ENCODE peak calls at places on chromosomes 13 and 19, in ten cellular contexts. P is activated naive CD4-positive, alpha-beta T cell treated with anti-CD3 and anti-CD28 coated beads, Interleukin-2, amount 50 U/mL, for 72 hours; Y is NAMALWA; H is ELR; A is stimulated activated CD8-positive, alpha-beta memory T cell treated with anti-CD3 and anti-CD28 coated beads, Interleukin-4, amount 100 ng/mL, for 1 hour; O is HCEC 1CT; B is fibroblast of the aortic adventitia; R is NCI-H1092 treated with DMSO at 0.1 percent for 48 hours; S is posterior cingulate gyrus; C is endodermal cell. K is an unnamed sample.
A peak's percentile ranks its signal among the peaks of the same experiment; 100 is the strongest.

GRCh38 chr19:44749318-44749717 is 810 bp downstream of the BCL3 start:
- DNase-seq in P (no peak), Y (no peak), H (no peak), A (no peak), O (peak; percentile 41), B (no peak), R (no peak), S (no peak), C (no peak), K (no peak)

GRCh38 chr13:95246292-95247082 is 54.8 kb downstream of the ABCC4 start:
- DNase-seq in P (no peak), Y (no peak), H (no peak), A (no peak), O (no peak), B (no peak), R (peak; percentile 80), S (no peak), C (no peak), K (no peak)

GRCh38 chr19:1935484-1936208 is 5.3 kb upstream of the CSNK1G2 start:
- DNase-seq in P (no peak), Y (peak; percentile 58), H (peak; percentile 53), A (no peak), O (peak; percentile 5), B (peak; percentile 43), R (peak; percentile 28), S (peak; percentile 55), C (no peak), K (no peak)

GRCh38 chr13:54733639-54734038 is 1705.0 kb downstream of the OLFM4 start:
- DNase-seq in P (no peak), Y (peak; percentile 15), H (no peak), A (no peak), O (no peak), B (no peak), R (peak; percentile 7), S (no peak), C (peak; percentile 62), K (no peak)

GRCh38 chr13:45809810-45810394 is 41.7 kb downstream of the SIAH3 start:
- DNase-seq in P (no peak), Y (no peak), H (peak; percentile 17), A (no peak), O (no peak), B (no peak), R (no peak), S (no peak), C (peak; percentile 38), K (no peak)

GRCh38 chr19:10514211-10515145 is 2.8 kb downstream of the S1PR5 start:
- DNase-seq in P (no peak), Y (no peak), H (no peak), A (no peak), O (no peak), B (no peak), R (no peak), S (peak; percentile 44), C (peak; percentile 89), K (no peak)

GRCh38 chr19:8485561-8486371 is 16.7 kb downstream of the PRAM1 start:
- DNase-seq in P (no peak), Y (no peak), H (no peak), A (no peak), O (no peak), B (no peak), R (no peak), S (no peak), C (no peak), K (no peak)

GRCh38 chr19:18191640-18192062 is 1.4 kb upstream of the MPV17L2 start:
- DNase-seq in P (no peak), Y (no peak), H (no peak), A (no peak), O (no peak), B (no peak), R (no peak), S (no peak), C (no peak), K (no peak)

GRCh38 chr19:16825312-16826168 is 3.7 kb upstream of the SIN3B start:
- DNase-seq in P (no peak), Y (no peak), H (peak; percentile 53), A (no peak), O (peak; percentile 68), B (peak; percentile 79), R (peak; percentile 23), S (peak; percentile 21), C (peak; percentile 86), K (no peak)

GRCh38 chr13:80329250-80329649 is 11.7 kb downstream of the SPRY2 start:
- DNase-seq in P (no peak), Y (no peak), H (no peak), A (no peak), O (no peak), B (no peak), R (no peak), S (no peak), C (no peak), K (no peak)

GRCh38 chr13:110825516-110825915 is 89.4 kb downstream of the ANKRD10 start:
- DNase-seq in P (no peak), Y (no peak), H (no peak), A (no peak), O (no peak), B (no peak), R (no peak), S (no peak), C (peak; percentile 29), K (no peak)

GRCh38 chr19:48569814-48570213 is 17.8 kb downstream of the SULT2B1 start:
- DNase-seq in P (no peak), Y (no peak), H (no peak), A (no peak), O (peak; percentile 47), B (peak; percentile 49), R (no peak), S (no peak), C (no peak), K (no peak)

GRCh38 chr19:34838753-34839431 is 65.9 kb upstream of the ZNF599 start:
- DNase-seq in P (no peak), Y (no peak), H (peak; percentile 22), A (no peak), O (no peak), B (peak; percentile 1), R (no peak), S (no peak), C (peak; percentile 92), K (no peak)

GRCh38 chr19:52397310-52398090 is at the start of gene ZNF528:
- DNase-seq in P (peak; percentile 90), Y (peak; percentile 88), H (peak; percentile 95), A (peak; percentile 94), O (peak; percentile 89), B (peak; percentile 93), R (peak; percentile 82), S (peak; percentile 95), C (peak; percentile 96), K (peak; percentile 26)

GRCh38 chr19:10695401-10696398 is 5.5 kb upstream of the QTRT1 start:
- DNase-seq in P (peak; percentile 83), Y (peak; percentile 94), H (peak; percentile 94), A (peak; percentile 63), O (peak; percentile 80), B (peak; percentile 90), R (peak; percentile 95), S (peak; percentile 83), C (peak; percentile 99), K (peak; percentile 45)

GRCh38 chr19:17289489-17289888 is 7.8 kb downstream of the ANKLE1 start:
- DNase-seq in P (no peak), Y (peak; percentile 78), H (peak; percentile 91), A (no peak), O (peak; percentile 41), B (peak; percentile 91), R (no peak), S (peak; percentile 23), C (peak; percentile 95), K (no peak)

GRCh38 chr13:31042501-31043165 is 110.2 kb downstream of the TEX26 start:
- DNase-seq in P (no peak), Y (no peak), H (no peak), A (no peak), O (no peak), B (no peak), R (no peak), S (no peak), C (no peak), K (no peak)

GRCh38 chr19:55830656-55831055 is 1.1 kb downstream of the NLRP11 start:
- DNase-seq in P (no peak), Y (no peak), H (no peak), A (no peak), O (no peak), B (no peak), R (no peak), S (no peak), C (no peak), K (no peak)

GRCh38 chr13:51230473-51231105 is 8.4 kb downstream of the FAM124A start:
- DNase-seq in P (no peak), Y (peak; percentile 13), H (no peak), A (no peak), O (peak; percentile 16), B (peak; percentile 89), R (no peak), S (peak; percentile 63), C (peak; percentile 58), K (no peak)

GRCh38 chr19:3671680-3672574 is 28.3 kb downstream of the PIP5K1C start:
- DNase-seq in P (no peak), Y (no peak), H (peak; percentile 66), A (no peak), O (peak; percentile 6), B (peak; percentile 25), R (no peak), S (no peak), C (peak; percentile 45), K (no peak)

GRCh38 chr19:18224525-18225354 is 1.5 kb downstream of the PDE4C start:
- DNase-seq in P (peak; percentile 90), Y (peak; percentile 94), H (peak; percentile 99), A (peak; percentile 32), O (peak; percentile 98), B (peak; percentile 99), R (peak; percentile 94), S (peak; percentile 88), C (peak; percentile 99), K (peak; percentile 80)

GRCh38 chr13:111506131-111506530 is 185.7 kb downstream of the TEX29 start:
- DNase-seq in P (no peak), Y (no peak), H (no peak), A (no peak), O (no peak), B (no peak), R (no peak), S (no peak), C (no peak), K (no peak)

GRCh38 chr13:41186481-41186880 is 7.9 kb downstream of the KBTBD7 start:
- DNase-seq in P (no peak), Y (no peak), H (no peak), A (no peak), O (no peak), B (no peak), R (no peak), S (no peak), C (no peak), K (no peak)

GRCh38 chr19:10730932-10731331 is 13.1 kb downstream of the DNM2 start:
- DNase-seq in P (no peak), Y (no peak), H (no peak), A (no peak), O (no peak), B (no peak), R (no peak), S (peak; percentile 69), C (no peak), K (no peak)

GRCh38 chr13:111271186-111271698 is 49.2 kb upstream of the TEX29 start:
- DNase-seq in P (no peak), Y (no peak), H (no peak), A (no peak), O (no peak), B (no peak), R (no peak), S (no peak), C (no peak), K (no peak)

GRCh38 chr19:9075064-9075964 is 11.5 kb upstream of the OR1M1 start:
- DNase-seq in P (no peak), Y (no peak), H (peak; percentile 96), A (no peak), O (peak; percentile 79), B (peak; percentile 85), R (no peak), S (peak; percentile 43), C (peak; percentile 95), K (no peak)

K was measured in GM12878.